ENCODE peak calls at places on chromosomes 6 and 20, in nine cellular contexts. One of them, this sample, is unnamed.
A peak's percentile ranks its signal among the peaks of the same experiment; 100 is the strongest.

GRCh38 chr6:65505736-65506135 is 201.3 kb downstream of the EYS start:
- DNase-seq in HepG2: no peak
- DNase-seq in stomach: no peak
- DNase-seq in adrenal gland: no peak
- DNase-seq in Peyer's patch: no peak
- DNase-seq in breast epithelium: no peak
- DNase-seq in spleen: no peak
- DNase-seq in thyroid gland: no peak
- DNase-seq in HCT116: no peak
- DNase-seq in this sample: no peak

GRCh38 chr6:131954775-131955107 is 3.6 kb upstream of the CCN2 start:
- DNase-seq in HepG2: peak; percentile 68
- DNase-seq in stomach: peak; percentile 81
- DNase-seq in adrenal gland: peak; percentile 35
- DNase-seq in Peyer's patch: no peak
- DNase-seq in breast epithelium: peak; percentile 68
- DNase-seq in spleen: no peak
- DNase-seq in thyroid gland: peak; percentile 65
- DNase-seq in HCT116: no peak
- DNase-seq in this sample: no peak

GRCh38 chr20:40323411-40323810 is 365.6 kb downstream of the MAFB start:
- DNase-seq in HepG2: no peak
- DNase-seq in stomach: no peak
- DNase-seq in adrenal gland: no peak
- DNase-seq in Peyer's patch: no peak
- DNase-seq in breast epithelium: no peak
- DNase-seq in spleen: no peak
- DNase-seq in thyroid gland: no peak
- DNase-seq in HCT116: no peak
- DNase-seq in this sample: no peak

GRCh38 chr6:167588181-167588919 is 238.4 kb upstream of the AFDN start:
- DNase-seq in HepG2: peak; percentile 77
- DNase-seq in stomach: no peak
- DNase-seq in adrenal gland: no peak
- DNase-seq in Peyer's patch: peak; percentile 8
- DNase-seq in breast epithelium: no peak
- DNase-seq in spleen: no peak
- DNase-seq in thyroid gland: no peak
- DNase-seq in HCT116: no peak
- DNase-seq in this sample: no peak

GRCh38 chr6:80094017-80094416 is 12.5 kb upstream of the BCKDHB start:
- DNase-seq in HepG2: no peak
- DNase-seq in stomach: no peak
- DNase-seq in adrenal gland: no peak
- DNase-seq in Peyer's patch: no peak
- DNase-seq in breast epithelium: no peak
- DNase-seq in spleen: no peak
- DNase-seq in thyroid gland: no peak
- DNase-seq in HCT116: peak; percentile 6
- DNase-seq in this sample: peak; percentile 51

GRCh38 chr6:79789843-79790242 is 157.5 kb downstream of the ELOVL4 start:
- DNase-seq in HepG2: no peak
- DNase-seq in stomach: no peak
- DNase-seq in adrenal gland: no peak
- DNase-seq in Peyer's patch: no peak
- DNase-seq in breast epithelium: no peak
- DNase-seq in spleen: no peak
- DNase-seq in thyroid gland: no peak
- DNase-seq in HCT116: no peak
- DNase-seq in this sample: no peak

GRCh38 chr6:6897140-6897539 is 210.6 kb upstream of the RREB1 start:
- DNase-seq in HepG2: no peak
- DNase-seq in stomach: no peak
- DNase-seq in adrenal gland: no peak
- DNase-seq in Peyer's patch: no peak
- DNase-seq in breast epithelium: no peak
- DNase-seq in spleen: no peak
- DNase-seq in thyroid gland: no peak
- DNase-seq in HCT116: no peak
- DNase-seq in this sample: no peak

GRCh38 chr6:111628117-111628866 is 22.6 kb upstream of the TRAF3IP2 start:
- DNase-seq in HepG2: no peak
- DNase-seq in stomach: no peak
- DNase-seq in adrenal gland: no peak
- DNase-seq in Peyer's patch: no peak
- DNase-seq in breast epithelium: no peak
- DNase-seq in spleen: no peak
- DNase-seq in thyroid gland: no peak
- DNase-seq in HCT116: no peak
- DNase-seq in this sample: no peak

GRCh38 chr6:39574991-39575390 is 150.2 kb downstream of the KIF6 start:
- DNase-seq in HepG2: no peak
- DNase-seq in stomach: no peak
- DNase-seq in adrenal gland: no peak
- DNase-seq in Peyer's patch: no peak
- DNase-seq in breast epithelium: no peak
- DNase-seq in spleen: no peak
- DNase-seq in thyroid gland: no peak
- DNase-seq in HCT116: no peak
- DNase-seq in this sample: no peak

GRCh38 chr6:68114648-68115047 is 520.4 kb upstream of the ADGRB3 start:
- DNase-seq in HepG2: no peak
- DNase-seq in stomach: no peak
- DNase-seq in adrenal gland: no peak
- DNase-seq in Peyer's patch: no peak
- DNase-seq in breast epithelium: no peak
- DNase-seq in spleen: no peak
- DNase-seq in thyroid gland: no peak
- DNase-seq in HCT116: no peak
- DNase-seq in this sample: no peak

GRCh38 chr6:18025591-18025990 is 38.2 kb upstream of the KIF13A start:
- DNase-seq in HepG2: no peak
- DNase-seq in stomach: no peak
- DNase-seq in adrenal gland: no peak
- DNase-seq in Peyer's patch: no peak
- DNase-seq in breast epithelium: no peak
- DNase-seq in spleen: no peak
- DNase-seq in thyroid gland: no peak
- DNase-seq in HCT116: no peak
- DNase-seq in this sample: no peak

GRCh38 chr20:21556398-21556797 is 42.5 kb upstream of the NKX2-2 start:
- DNase-seq in HepG2: no peak
- DNase-seq in stomach: no peak
- DNase-seq in adrenal gland: no peak
- DNase-seq in Peyer's patch: no peak
- DNase-seq in breast epithelium: no peak
- DNase-seq in spleen: no peak
- DNase-seq in thyroid gland: no peak
- DNase-seq in HCT116: no peak
- DNase-seq in this sample: no peak

DNA sequence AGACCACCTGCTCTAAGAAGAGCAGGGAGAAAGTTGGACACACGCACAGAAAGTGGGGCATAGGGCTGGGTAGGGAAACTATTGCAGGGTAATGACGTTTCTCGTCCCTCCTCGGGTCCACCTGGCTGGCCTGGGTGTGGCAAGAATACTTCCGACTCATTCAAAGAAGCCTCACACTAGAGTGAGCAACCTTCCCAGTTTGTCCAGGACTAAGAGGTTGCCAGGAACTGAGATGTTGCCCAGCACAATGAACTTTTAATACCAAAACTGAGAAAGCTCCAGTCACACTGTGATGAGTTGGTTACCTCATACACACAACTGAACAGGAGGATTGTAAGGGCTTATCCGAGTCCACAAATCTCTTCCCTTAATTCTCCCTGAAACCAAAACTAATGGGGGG is 74.5 kb upstream of the ADGRF1 start:
- DNase-seq in HepG2: no peak
- DNase-seq in stomach: no peak
- DNase-seq in adrenal gland: no peak
- DNase-seq in Peyer's patch: no peak
- DNase-seq in breast epithelium: no peak
- DNase-seq in spleen: no peak
- DNase-seq in thyroid gland: no peak
- DNase-seq in HCT116: no peak
- DNase-seq in this sample: no peak
- TF ChIP-seq POLR2A in HepG2: no peak
- TF ChIP-seq POLR2A in stomach: no peak
- TF ChIP-seq POLR2A in adrenal gland: no peak
- TF ChIP-seq POLR2A in Peyer's patch: peak; percentile 66
- TF ChIP-seq POLR2A in breast epithelium: no peak
- TF ChIP-seq POLR2A in spleen: no peak
- TF ChIP-seq POLR2A in thyroid gland: no peak
- TF ChIP-seq POLR2A in HCT116: no peak
- TF ChIP-seq POLR2A in this sample: no peak

GRCh38 chr20:36742558-36742957 is 3.3 kb downstream of the NDRG3 start:
- DNase-seq in HepG2: no peak
- DNase-seq in stomach: no peak
- DNase-seq in adrenal gland: no peak
- DNase-seq in Peyer's patch: no peak
- DNase-seq in breast epithelium: no peak
- DNase-seq in spleen: no peak
- DNase-seq in thyroid gland: no peak
- DNase-seq in HCT116: no peak
- DNase-seq in this sample: no peak

GRCh38 chr20:36744764-36745191 is 1.1 kb downstream of the NDRG3 start:
- DNase-seq in HepG2: no peak
- DNase-seq in stomach: peak; percentile 48
- DNase-seq in adrenal gland: peak; percentile 79
- DNase-seq in Peyer's patch: no peak
- DNase-seq in breast epithelium: no peak
- DNase-seq in spleen: no peak
- DNase-seq in thyroid gland: peak; percentile 15
- DNase-seq in HCT116: no peak
- DNase-seq in this sample: no peak

GRCh38 chr20:36744243-36744642 is 1.6 kb downstream of the NDRG3 start:
- DNase-seq in HepG2: no peak
- DNase-seq in stomach: no peak
- DNase-seq in adrenal gland: no peak
- DNase-seq in Peyer's patch: no peak
- DNase-seq in breast epithelium: no peak
- DNase-seq in spleen: no peak
- DNase-seq in thyroid gland: no peak
- DNase-seq in HCT116: no peak
- DNase-seq in this sample: no peak

GRCh38 chr20:36745234-36745926 is 510 bp downstream of the NDRG3 start:
- DNase-seq in HepG2: peak; percentile 34
- DNase-seq in stomach: peak; percentile 26
- DNase-seq in adrenal gland: peak; percentile 39
- DNase-seq in Peyer's patch: peak; percentile 38
- DNase-seq in breast epithelium: no peak
- DNase-seq in spleen: no peak
- DNase-seq in thyroid gland: no peak
- DNase-seq in HCT116: no peak
- DNase-seq in this sample: no peak

DNA sequence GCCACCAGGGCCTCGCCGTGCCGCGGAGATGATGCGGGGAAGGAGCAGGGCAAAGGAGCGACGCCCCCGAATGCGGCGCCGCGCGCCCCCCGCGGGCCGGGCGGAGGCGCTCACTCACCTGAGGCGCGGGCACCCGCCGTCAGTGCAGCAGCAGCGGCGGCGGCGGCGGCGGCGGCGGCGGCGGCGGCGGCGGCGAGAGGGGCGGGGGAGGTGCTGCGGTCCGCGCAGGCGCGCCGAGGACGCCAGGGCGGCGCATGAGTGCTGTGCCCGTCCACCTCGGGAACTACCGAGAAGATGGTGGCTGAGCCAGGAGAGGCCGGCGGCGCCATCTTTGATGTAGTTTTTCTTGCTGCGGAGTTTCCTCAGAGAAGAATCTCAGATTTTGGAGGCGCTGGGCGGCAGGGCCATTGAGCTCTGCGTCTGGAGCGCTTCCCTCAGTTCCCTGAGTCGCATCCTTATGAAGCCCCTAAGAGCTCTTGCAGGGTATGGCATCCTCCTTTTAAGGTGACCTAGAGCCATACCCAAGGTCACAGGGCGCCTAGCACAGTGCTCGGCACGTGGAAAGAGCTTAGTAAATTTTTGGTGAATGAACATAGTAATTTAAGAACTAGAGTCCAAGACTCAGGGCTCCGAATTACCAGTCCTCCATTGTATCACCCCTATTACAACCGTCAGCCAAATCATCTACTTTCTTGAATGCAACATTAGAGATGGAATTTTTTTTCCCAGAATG is at the start of gene NDRG3:
- DNase-seq in HepG2: peak; percentile 96
- DNase-seq in stomach: peak; percentile 96
- DNase-seq in adrenal gland: peak; percentile 95
- DNase-seq in Peyer's patch: peak; percentile 90
- DNase-seq in breast epithelium: peak; percentile 89
- DNase-seq in spleen: peak; percentile 99
- DNase-seq in thyroid gland: peak; percentile 96
- DNase-seq in HCT116: peak; percentile 78
- DNase-seq in this sample: peak; percentile 94
- TF ChIP-seq POLR2A in HepG2: peak; percentile 84
- TF ChIP-seq POLR2A in stomach: no peak
- TF ChIP-seq POLR2A in adrenal gland: peak; percentile 17
- TF ChIP-seq POLR2A in Peyer's patch: no peak
- TF ChIP-seq POLR2A in breast epithelium: no peak
- TF ChIP-seq POLR2A in spleen: no peak
- TF ChIP-seq POLR2A in thyroid gland: peak; percentile 46
- TF ChIP-seq POLR2A in HCT116: peak; percentile 26
- TF ChIP-seq POLR2A in this sample: no peak

DNA sequence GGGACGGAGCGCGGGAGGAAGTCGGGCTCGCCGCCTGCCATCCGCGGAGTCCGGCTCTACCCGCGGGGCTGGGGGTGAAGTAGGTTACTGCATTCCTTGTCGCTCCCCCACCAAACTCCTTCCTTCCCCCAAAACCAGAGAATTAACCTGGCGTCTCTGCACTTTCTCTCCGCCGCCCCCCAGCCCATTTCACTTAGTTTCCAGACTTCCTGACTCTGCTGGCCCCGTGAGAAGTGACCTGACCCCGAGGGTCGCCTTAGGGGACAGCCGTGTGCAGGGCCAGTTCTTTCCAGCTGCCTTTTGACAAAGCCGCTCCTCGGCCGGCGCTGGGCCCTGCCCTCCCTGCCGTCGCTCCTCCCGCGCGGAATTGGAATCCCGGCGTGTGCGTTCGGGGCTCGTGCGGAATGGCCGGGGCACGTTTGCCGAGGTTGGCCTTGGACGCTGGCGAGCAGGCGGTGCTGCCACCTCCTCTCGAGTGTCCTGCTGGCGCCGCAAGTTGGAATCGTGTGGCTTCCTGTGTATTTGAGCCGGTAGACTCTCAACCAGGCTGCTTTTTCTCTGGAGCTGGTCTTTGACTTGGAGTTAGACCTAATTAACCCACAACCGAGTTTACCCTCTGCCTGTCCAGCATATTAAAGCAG is 650 bp downstream of the DCBLD1 start:
- DNase-seq in HepG2: peak; percentile 74
- DNase-seq in stomach: peak; percentile 68
- DNase-seq in adrenal gland: peak; percentile 77
- DNase-seq in Peyer's patch: no peak
- DNase-seq in breast epithelium: peak; percentile 27
- DNase-seq in spleen: peak; percentile 89
- DNase-seq in thyroid gland: peak; percentile 71
- DNase-seq in HCT116: no peak
- DNase-seq in this sample: peak; percentile 43
- TF ChIP-seq POLR2A in HepG2: peak; percentile 14
- TF ChIP-seq POLR2A in stomach: no peak
- TF ChIP-seq POLR2A in adrenal gland: peak; percentile 54
- TF ChIP-seq POLR2A in Peyer's patch: no peak
- TF ChIP-seq POLR2A in breast epithelium: no peak
- TF ChIP-seq POLR2A in spleen: no peak
- TF ChIP-seq POLR2A in thyroid gland: peak; percentile 43
- TF ChIP-seq POLR2A in HCT116: no peak
- TF ChIP-seq POLR2A in this sample: no peak

GRCh38 chr6:37160922-37161778 is 8.8 kb upstream of the PIM1 start:
- DNase-seq in HepG2: no peak
- DNase-seq in stomach: no peak
- DNase-seq in adrenal gland: no peak
- DNase-seq in Peyer's patch: no peak
- DNase-seq in breast epithelium: no peak
- DNase-seq in spleen: no peak
- DNase-seq in thyroid gland: no peak
- DNase-seq in HCT116: no peak
- DNase-seq in this sample: no peak
- TF ChIP-seq POLR2A in HepG2: no peak
- TF ChIP-seq POLR2A in stomach: no peak
- TF ChIP-seq POLR2A in adrenal gland: no peak
- TF ChIP-seq POLR2A in Peyer's patch: no peak
- TF ChIP-seq POLR2A in breast epithelium: no peak
- TF ChIP-seq POLR2A in spleen: no peak
- TF ChIP-seq POLR2A in thyroid gland: no peak
- TF ChIP-seq POLR2A in HCT116: no peak
- TF ChIP-seq POLR2A in this sample: no peak